ENCODE peak calls at places on chromosome 1, in six cellular contexts. R, A, Z, B, Y and X are unnamed samples.

GRCh38 chr1:107057197-107058133 is 991 bp downstream of the PRMT6 start:
- DNase-seq in Y (peak), A (no peak), Z (peak), B (peak), R (peak), X (peak)

GRCh38 chr1:228835456-228835855 is 100.2 kb downstream of the RHOU start:
- DNase-seq in A (no peak), R (no peak), Z (no peak), Y (peak), B (no peak), X (no peak)

GRCh38 chr1:59570524-59570923 is 244.2 kb upstream of the HOOK1 start:
- DNase-seq in Y (no peak), Z (no peak), A (no peak), R (no peak), B (peak), X (no peak)

GRCh38 chr1:31811605-31812004 is 4.2 kb downstream of the SPOCD1 start:
- DNase-seq in A (no peak), Z (peak), B (peak), R (no peak), Y (no peak), X (no peak)

GRCh38 chr1:145991799-145992412 is 4.5 kb downstream of the TXNIP start:
- DNase-seq in Z (no peak), Y (no peak), B (no peak), A (no peak), R (no peak), X (no peak)

GRCh38 chr1:157966034-157966671 is 27.3 kb upstream of the KIRREL1 start:
- DNase-seq in Y (no peak), A (no peak), Z (no peak), B (peak), R (no peak), X (no peak)

GRCh38 chr1:110555807-110556470 is 37.0 kb upstream of the KCNA10 start:
- DNase-seq in R (no peak), A (no peak), Y (no peak), B (no peak), Z (no peak), X (no peak)

GRCh38 chr1:148379697-148380096 is 103.4 kb downstream of the PPIAL4G start:
- DNase-seq in B (no peak), R (no peak), Z (no peak), A (no peak), Y (peak), X (no peak)

GRCh38 chr1:15068997-15069396 is 84.5 kb upstream of the TMEM51 start:
- DNase-seq in A (no peak), B (no peak), Y (no peak), R (no peak), Z (no peak), X (no peak)

DNA sequence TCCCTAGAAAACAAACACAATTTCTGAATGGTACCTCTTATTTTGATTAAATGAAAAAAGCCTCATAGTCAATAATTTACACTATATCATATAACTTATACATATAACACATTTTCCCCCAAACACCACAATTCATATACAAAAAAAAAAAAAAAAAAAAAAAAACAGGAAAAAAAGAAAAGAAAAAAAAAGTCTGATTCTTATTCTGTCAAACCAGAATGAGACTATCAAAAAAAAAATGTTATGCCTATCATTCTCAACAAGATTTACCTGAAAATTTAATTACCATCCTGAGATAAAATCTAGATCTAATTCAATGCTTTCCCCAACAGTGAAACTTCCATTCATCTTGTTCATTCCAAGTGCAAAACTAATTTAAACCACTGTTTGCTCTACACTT is 86.8 kb downstream of the PCNX2 start:
- DNase-seq in B (no peak), Y (no peak), R (no peak), Z (no peak), A (no peak), X (no peak)
- TF ChIP-seq TAF1 in B (no peak), Y (no peak), R (no peak), Z (no peak), A (no peak), X (no peak)

GRCh38 chr1:186983327-186983726 is 154.6 kb downstream of the PLA2G4A start:
- DNase-seq in A (no peak), Y (no peak), B (no peak), R (no peak), Z (no peak), X (no peak)
- TF ChIP-seq POLR2AphosphoS5 in A (no peak), Y (no peak), B (no peak), R (no peak), Z (no peak), X (no peak)

DNA sequence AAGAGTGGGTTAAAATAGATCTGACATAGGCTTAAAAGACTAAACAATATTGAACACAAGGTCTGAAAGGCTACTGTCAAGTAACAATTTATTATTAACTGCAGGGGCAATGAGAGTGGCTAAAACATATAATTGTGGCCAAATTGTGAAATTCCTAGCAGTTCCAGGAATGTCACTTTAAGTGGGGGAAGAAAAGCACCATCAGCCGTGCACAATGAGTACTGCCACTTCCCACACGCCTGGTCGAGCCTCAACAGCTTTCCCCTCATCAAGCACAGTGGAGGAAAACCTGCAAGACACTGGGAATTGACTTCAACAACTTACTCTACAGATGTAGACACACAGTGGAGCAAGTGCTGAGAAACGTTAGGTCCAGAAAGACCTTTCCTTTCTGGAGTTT is 16.4 kb downstream of the TFB2M start:
- DNase-seq in Z (no peak), B (no peak), R (no peak), A (no peak), Y (no peak), X (no peak)
- TF ChIP-seq POLR2A in Z (no peak), B (no peak), R (no peak), A (no peak), Y (no peak), X (no peak)

GRCh38 chr1:178959543-178960460 is 65.9 kb upstream of the FAM20B start:
- DNase-seq in Y (no peak), R (no peak), Z (no peak), B (no peak), A (no peak), X (no peak)
- TF ChIP-seq TAF1 in Y (no peak), R (no peak), Z (no peak), B (no peak), A (no peak), X (no peak)

GRCh38 chr1:26020390-26020789 is 1.2 kb upstream of the EXTL1 start:
- DNase-seq in R (no peak), B (no peak), Z (no peak), Y (no peak), A (no peak), X (no peak)
- TF ChIP-seq POLR2AphosphoS5 in R (no peak), B (no peak), Z (no peak), Y (no peak), A (no peak), X (no peak)